ENCODE peak calls at places on chromosomes 11 and 22, in nine cellular contexts. X is HFFc6, Y is left ventricle myocardium inferior, K is cardiac fibroblast, M is neural crest cell, R is breast epithelium, L is AG10803, V is suprapubic skin, Q is brain microvascular endothelial cell. T is an unnamed sample.

GRCh38 chr11:73493838-73494598 is 103.9 kb downstream of the FAM168A start:
- DNase-seq in X (peak; percentile 84), Y (no peak), K (peak; percentile 82), M (no peak), R (peak; percentile 79), L (peak; percentile 82), V (no peak), Q (peak; percentile 80), T (no peak)

GRCh38 chr11:60756307-60757032 is at the start of gene MS4A15:
- DNase-seq in X (no peak), Y (no peak), K (no peak), M (no peak), R (no peak), L (peak; percentile 3), V (no peak), Q (no peak), T (no peak)

GRCh38 chr11:134033696-134034491 is 35.0 kb upstream of the JAM3 start:
- DNase-seq in X (peak; percentile 86), Y (peak; percentile 87), K (peak; percentile 88), M (peak; percentile 56), R (peak; percentile 73), L (peak; percentile 84), V (peak; percentile 84), Q (peak; percentile 80), T (no peak)

GRCh38 chr11:85749884-85750283 is 61.1 kb downstream of the SYTL2 start:
- DNase-seq in X (no peak), Y (no peak), K (no peak), M (no peak), R (no peak), L (no peak), V (no peak), Q (no peak), T (no peak)

GRCh38 chr22:27711756-27712155 is 89.8 kb downstream of the MN1 start:
- DNase-seq in X (no peak), Y (no peak), K (no peak), M (no peak), R (no peak), L (no peak), V (no peak), Q (no peak), T (no peak)

GRCh38 chr11:44747836-44748235 is 21.1 kb downstream of the TSPAN18 start:
- DNase-seq in X (no peak), Y (no peak), K (no peak), M (no peak), R (no peak), L (no peak), V (no peak), Q (no peak), T (no peak)

GRCh38 chr11:1302461-1303073 is 6.9 kb downstream of the TOLLIP start:
- DNase-seq in X (no peak), Y (no peak), K (no peak), M (no peak), R (no peak), L (no peak), V (peak; percentile 59), Q (no peak), T (no peak)

GRCh38 chr22:20808844-20809243 is 34.9 kb downstream of the SERPIND1 start:
- DNase-seq in X (no peak), Y (no peak), K (no peak), M (no peak), R (no peak), L (no peak), V (no peak), Q (no peak), T (no peak)

GRCh38 chr11:1157341-1157644 is 460 bp upstream of the MUC5AC start:
- DNase-seq in X (no peak), Y (no peak), K (no peak), M (no peak), R (no peak), L (no peak), V (no peak), Q (no peak), T (no peak)

GRCh38 chr11:90525962-90526361 is 303.1 kb upstream of the CHORDC1 start:
- DNase-seq in X (no peak), Y (no peak), K (no peak), M (no peak), R (no peak), L (no peak), V (no peak), Q (no peak), T (no peak)

GRCh38 chr11:17747131-17747955 is 12.8 kb downstream of the KCNC1 start:
- DNase-seq in X (no peak), Y (no peak), K (no peak), M (no peak), R (no peak), L (no peak), V (peak; percentile 55), Q (no peak), T (peak; percentile 14)

GRCh38 chr11:115659061-115659963 is 155.1 kb upstream of the CADM1 start:
- DNase-seq in X (no peak), Y (peak; percentile 45), K (no peak), M (no peak), R (no peak), L (no peak), V (no peak), Q (no peak), T (no peak)

GRCh38 chr11:17853280-17853679 is 118.7 kb downstream of the KCNC1 start:
- DNase-seq in X (no peak), Y (no peak), K (no peak), M (no peak), R (no peak), L (no peak), V (no peak), Q (no peak), T (no peak)

GRCh38 chr11:123429851-123430735 is at the start of gene GRAMD1B:
- DNase-seq in X (peak; percentile 93), Y (peak; percentile 41), K (peak; percentile 65), M (peak; percentile 66), R (no peak), L (peak; percentile 83), V (no peak), Q (peak; percentile 66), T (no peak)

GRCh38 chr11:19441752-19442553 is 201.2 kb upstream of the E2F8 start:
- DNase-seq in X (peak; percentile 92), Y (peak; percentile 27), K (peak; percentile 96), M (no peak), R (no peak), L (peak; percentile 75), V (no peak), Q (peak; percentile 97), T (peak; percentile 57)

DNA sequence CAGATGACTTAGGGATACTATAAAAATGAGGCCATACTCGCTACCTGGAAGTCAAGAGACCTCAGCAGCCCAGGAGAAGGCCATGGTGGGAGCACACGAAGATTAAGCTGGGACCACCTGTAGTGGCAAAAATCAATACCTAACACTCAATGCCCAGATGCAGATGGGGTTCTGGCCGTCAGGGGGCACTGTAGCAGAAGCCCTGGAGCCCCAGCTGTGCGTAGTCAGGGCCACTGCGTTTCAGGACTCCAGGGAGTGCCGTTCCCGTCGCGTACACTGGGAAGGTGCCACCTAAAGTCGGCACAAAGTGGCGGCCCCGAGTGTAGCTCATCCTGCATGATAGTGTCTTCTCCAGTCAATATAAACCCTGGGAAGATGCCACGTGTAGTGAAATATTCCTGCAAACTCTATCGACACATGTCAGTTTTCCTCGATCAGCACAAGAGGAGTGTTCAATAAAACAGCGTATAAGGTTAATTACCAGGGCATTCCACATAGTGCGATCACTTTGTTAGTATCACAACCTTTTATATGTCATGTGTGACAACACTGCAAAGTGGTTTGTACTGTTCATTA is 123.7 kb upstream of the NTM start:
- DNase-seq in X (no peak), Y (peak; percentile 39), K (no peak), M (peak; percentile 49), R (no peak), L (no peak), V (no peak), Q (no peak), T (no peak)
- TF ChIP-seq CTCF in X (peak; percentile 63), Y (peak; percentile 63), K (peak; percentile 6), M (peak; percentile 76), R (no peak), L (peak; percentile 28), V (peak; percentile 43), Q (peak; percentile 75), T (no peak)

GRCh38 chr11:13193613-13194012 is 84.0 kb upstream of the BMAL1 start:
- DNase-seq in X (no peak), Y (no peak), K (no peak), M (no peak), R (no peak), L (no peak), V (no peak), Q (no peak), T (no peak)
- TF ChIP-seq CTCF in X (no peak), Y (no peak), K (no peak), M (no peak), R (no peak), L (no peak), V (no peak), Q (no peak), T (no peak)

DNA sequence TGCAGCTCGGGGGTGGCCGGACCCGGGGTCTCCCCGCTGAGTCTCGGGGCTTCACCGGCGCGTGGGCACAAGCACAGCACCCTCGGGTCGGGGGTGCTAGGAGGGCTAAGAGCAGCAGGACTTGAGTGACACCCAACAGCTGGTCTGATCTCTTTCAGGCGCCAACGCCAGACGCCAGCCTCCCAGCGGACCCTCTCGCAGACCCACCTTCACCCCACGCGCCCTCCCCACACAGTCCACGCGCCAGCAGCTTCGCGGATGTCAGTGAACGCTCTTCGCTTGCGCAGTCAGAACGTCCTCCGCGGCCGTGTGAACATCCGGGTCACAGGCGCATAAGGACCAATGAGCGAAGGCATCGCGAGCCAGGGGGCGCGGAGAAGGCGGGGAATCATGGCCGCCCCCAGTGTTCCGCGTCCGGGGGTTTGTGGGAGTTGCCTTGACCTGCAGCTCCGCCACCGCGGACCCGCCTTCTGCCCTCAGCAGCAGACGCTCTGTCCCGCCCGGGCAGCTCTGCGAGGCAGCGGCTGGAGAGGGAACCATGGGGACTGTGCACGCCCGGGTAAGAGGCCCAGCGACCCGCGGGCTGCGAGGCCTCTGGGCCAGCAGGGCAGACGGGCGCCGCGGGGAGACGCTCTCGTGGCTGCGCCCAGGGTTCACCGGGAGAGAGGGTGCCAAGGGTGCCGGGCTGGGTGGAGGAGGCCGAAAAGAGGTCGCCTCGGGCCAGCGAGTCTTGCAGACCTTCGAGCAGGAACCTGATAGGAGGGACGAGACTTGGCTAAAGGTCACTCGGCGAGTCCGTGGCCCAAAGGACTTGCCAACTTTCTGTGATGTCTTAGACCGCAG is at the start of gene SAMM50:
- DNase-seq in X (peak; percentile 88), Y (peak; percentile 93), K (peak; percentile 93), M (peak; percentile 84), R (peak; percentile 88), L (peak; percentile 88), V (peak; percentile 96), Q (peak; percentile 87), T (peak; percentile 73)
- TF ChIP-seq CTCF in X (peak; percentile 34), Y (no peak), K (no peak), M (no peak), R (no peak), L (no peak), V (peak; percentile 8), Q (no peak), T (no peak)

GRCh38 chr22:43151251-43152000 is at the start of gene TSPO:
- DNase-seq in X (peak; percentile 34), Y (peak; percentile 85), K (peak; percentile 61), M (peak; percentile 29), R (peak; percentile 62), L (peak; percentile 62), V (peak; percentile 88), Q (no peak), T (no peak)
- TF ChIP-seq CTCF in X (no peak), Y (no peak), K (no peak), M (no peak), R (no peak), L (no peak), V (no peak), Q (no peak), T (no peak)

T was measured in omental fat pad.